ENCODE peak calls at places on chromosome 17, in nine cellular contexts. T, J, M, F, H, E, X, W and U are unnamed samples. For H3K4me1 and H3K9me3, the result is how much of the 10 kb centered on the place peaks cover.

GRCh38 chr17:78977992-78978973 is 1.4 kb downstream of the LGALS3BP start:
- DNase-seq in M (no peak), H (no peak), E (peak), W (no peak), T (no peak), F (peak), X (no peak), J (no peak), U (no peak)

GRCh38 chr17:44353656-44354331 is 8.7 kb downstream of the GRN start:
- DNase-seq in J (no peak), T (no peak), X (peak), H (no peak), M (no peak), E (peak), W (no peak), F (no peak), U (peak)

GRCh38 chr17:56699186-56699895 is 105.8 kb downstream of the NOG start:
- DNase-seq in M (peak), E (peak), H (peak), J (no peak), W (peak), T (no peak), F (no peak), X (peak), U (no peak)

GRCh38 chr17:17665255-17665654 is 16.0 kb upstream of the RAI1 start:
- DNase-seq in T (no peak), E (no peak), F (no peak), W (no peak), H (no peak), X (no peak), M (no peak), J (no peak), U (no peak)

GRCh38 chr17:78722101-78722761 is 59.8 kb downstream of the CYTH1 start:
- DNase-seq in E (no peak), J (peak), W (no peak), M (no peak), X (peak), F (no peak), H (no peak), T (no peak), U (no peak)

GRCh38 chr17:71071041-71071440 is 901.7 kb downstream of the KCNJ2 start:
- DNase-seq in W (no peak), T (no peak), E (no peak), X (no peak), H (no peak), M (no peak), J (no peak), F (no peak), U (no peak)

GRCh38 chr17:56121661-56122060 is 31.6 kb upstream of the ANKFN1 start:
- DNase-seq in H (no peak), W (no peak), X (peak), J (no peak), E (no peak), M (no peak), T (no peak), F (no peak), U (no peak)

GRCh38 chr17:57859601-57860413 is 10.0 kb upstream of the MRPS23 start:
- DNase-seq in J (no peak), T (no peak), F (no peak), E (no peak), W (no peak), M (no peak), H (no peak), X (no peak), U (no peak)

GRCh38 chr17:63774982-63775290 is 966 bp downstream of the DDX42 start:
- DNase-seq in F (no peak), J (peak), E (no peak), X (no peak), M (peak), H (no peak), T (no peak), W (no peak), U (peak)

GRCh38 chr17:65013613-65014391 is 42.7 kb downstream of the GNA13 start:
- DNase-seq in X (no peak), H (no peak), W (no peak), T (no peak), J (no peak), E (no peak), M (no peak), F (peak), U (peak)

GRCh38 chr17:74465378-74466110 is 890 bp upstream of the CD300A start:
- DNase-seq in E (no peak), H (no peak), F (no peak), J (no peak), T (no peak), M (no peak), X (no peak), W (no peak), U (no peak)

GRCh38 chr17:1783834-1784611 is 22.2 kb downstream of the SERPINF1 start:
- DNase-seq in X (peak), W (peak), T (no peak), M (peak), F (no peak), E (peak), J (no peak), H (peak), U (no peak)

GRCh38 chr17:49180998-49181635 is 29.3 kb downstream of the GNGT2 start:
- DNase-seq in W (no peak), X (no peak), T (no peak), M (no peak), F (no peak), H (no peak), E (no peak), J (peak), U (no peak)

GRCh38 chr17:79617304-79617703 is 6.5 kb upstream of the RBFOX3 start:
- DNase-seq in J (no peak), W (no peak), M (no peak), E (no peak), H (no peak), T (no peak), F (no peak), X (no peak), U (no peak)

GRCh38 chr17:10752696-10753095 is 22.9 kb upstream of the TMEM220 start:
- DNase-seq in E (no peak), F (no peak), W (no peak), X (no peak), H (no peak), J (no peak), T (no peak), M (no peak), U (no peak)

GRCh38 chr17:43530303-43531081 is 15.6 kb downstream of the ETV4 start:
- DNase-seq in J (no peak), E (peak), W (no peak), T (no peak), M (peak), H (peak), F (no peak), X (peak), U (no peak)

GRCh38 chr17:27569257-27569722 is 61.7 kb upstream of the LGALS9 start:
- DNase-seq in W (peak), E (peak), H (no peak), M (peak), J (peak), X (peak), F (peak), T (no peak), U (peak)

GRCh38 chr17:20174588-20175265 is 165.6 kb downstream of the SPECC1 start:
- DNase-seq in M (no peak), E (no peak), J (no peak), H (no peak), W (no peak), X (no peak), T (no peak), F (no peak), U (no peak)

GRCh38 chr17:1557355-1558095 is 5.1 kb downstream of the PITPNA start:
- DNase-seq in E (no peak), W (no peak), X (no peak), M (peak), T (no peak), J (no peak), H (no peak), F (no peak), U (no peak)

GRCh38 chr17:68307443-68307842 is 16.1 kb downstream of the ARSG start:
- DNase-seq in F (no peak), W (no peak), T (no peak), E (no peak), H (no peak), X (no peak), J (no peak), M (no peak), U (no peak)

GRCh38 chr17:68305132-68305531 is 13.8 kb downstream of the ARSG start:
- DNase-seq in W (no peak), E (no peak), H (no peak), J (no peak), F (no peak), M (peak), X (no peak), T (no peak), U (no peak)

GRCh38 chr17:68315930-68316329 is 24.6 kb downstream of the ARSG start:
- DNase-seq in J (no peak), M (no peak), T (no peak), W (no peak), X (no peak), F (no peak), E (no peak), H (no peak), U (no peak)

GRCh38 chr17:68314916-68315535 is 23.7 kb downstream of the ARSG start:
- DNase-seq in F (no peak), H (no peak), E (no peak), M (no peak), W (no peak), J (no peak), T (no peak), X (no peak), U (peak)

DNA sequence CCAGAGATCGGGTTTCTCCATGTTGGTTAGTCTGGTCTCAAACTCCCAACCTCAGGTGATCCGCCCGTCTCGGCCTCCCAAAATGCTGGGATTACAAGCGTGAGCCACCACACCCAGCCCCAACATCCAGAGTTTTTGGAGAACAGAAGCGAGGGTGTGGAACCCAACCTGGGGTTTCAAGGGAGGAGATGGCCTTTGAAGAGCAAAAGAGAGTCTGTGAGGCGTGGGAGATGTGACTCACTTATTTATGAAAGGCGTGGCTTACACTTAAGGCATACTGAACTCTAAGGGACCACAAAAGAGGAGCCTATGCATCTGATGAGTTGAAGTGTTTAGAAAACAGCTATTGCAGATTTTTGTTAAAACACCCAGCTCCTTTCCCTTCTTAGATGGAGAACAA is 18.8 kb downstream of the ARSG start:
- DNase-seq in M (no peak), H (no peak), E (no peak), X (no peak), F (peak), T (no peak), J (no peak), W (no peak), U (peak)
- H3K4me1 ChIP-seq in M (under half), H (under half), E (under half), X (under half), F (under half), T (half or more), J (under half), W (under half), U (half or more)

DNA sequence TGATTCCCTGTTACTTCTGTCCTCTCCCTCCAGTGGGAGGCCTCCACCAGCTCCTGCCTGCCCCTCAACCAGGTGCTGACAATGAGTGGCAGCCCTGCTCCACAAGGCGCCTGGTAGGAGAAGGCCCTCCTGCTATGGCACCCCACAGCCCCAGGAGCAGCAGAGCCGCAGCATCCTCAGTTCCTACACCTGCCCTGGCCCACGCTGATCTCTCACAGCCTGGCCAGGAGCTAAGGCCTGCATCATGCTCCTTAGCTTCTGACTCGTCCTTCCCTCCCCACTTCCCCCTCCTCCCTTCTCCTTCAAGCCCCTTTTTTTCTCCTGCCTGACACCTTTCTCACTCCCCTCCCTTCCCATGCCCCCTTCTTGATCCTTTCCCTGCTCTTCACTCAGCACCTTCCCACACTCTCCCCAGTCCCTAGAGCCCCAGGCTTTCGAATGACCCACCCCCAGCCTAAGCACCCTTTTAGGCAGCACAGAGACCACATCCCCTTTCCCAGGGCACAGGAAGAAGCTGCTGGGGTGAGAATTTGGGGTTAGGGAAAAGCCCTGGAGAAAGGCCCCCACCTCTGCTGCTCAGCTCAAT is 6.5 kb downstream of the PROCA1 start:
- DNase-seq in J (no peak), E (no peak), F (no peak), H (no peak), X (no peak), W (no peak), T (no peak), M (no peak), U (no peak)
- H3K27ac ChIP-seq in J (no peak), E (peak), F (no peak), H (no peak), X (no peak), W (no peak), T (no peak), M (no peak), U (no peak)

DNA sequence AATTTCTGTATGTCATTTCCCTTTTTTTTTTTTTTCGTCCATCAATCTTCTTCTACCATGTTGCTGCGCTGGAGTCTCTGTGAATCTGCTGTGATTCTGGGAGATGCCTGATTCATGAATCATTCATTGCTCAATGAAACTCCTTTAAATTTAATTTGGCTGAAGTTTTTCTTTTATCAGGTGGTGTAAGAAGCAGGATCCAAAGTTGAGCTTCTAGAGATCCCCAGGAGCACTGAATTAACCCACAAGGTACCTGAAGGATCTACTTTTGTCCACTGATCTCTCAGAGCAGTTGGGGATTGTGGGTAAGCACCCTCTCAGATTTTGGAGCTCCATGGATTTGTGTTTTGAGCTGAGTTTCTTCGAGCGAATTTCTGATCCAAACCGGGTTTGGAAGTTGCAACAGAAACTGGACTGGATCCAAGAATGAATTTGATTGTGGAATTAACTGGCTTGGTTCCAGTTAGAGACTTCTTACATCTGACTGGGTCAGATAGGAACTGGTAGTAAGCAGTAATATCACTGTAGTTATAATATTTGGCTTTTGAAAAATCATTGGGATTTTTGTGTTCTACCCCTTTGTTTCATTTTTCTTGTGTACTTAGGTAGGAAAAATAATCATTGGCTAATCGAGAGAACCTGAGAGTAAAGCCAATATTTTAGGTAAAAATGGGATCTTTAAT is 447.8 kb upstream of the TOM1L1 start:
- DNase-seq in M (no peak), F (no peak), T (no peak), H (no peak), W (no peak), E (no peak), X (no peak), J (no peak), U (no peak)
- H3K9me3 ChIP-seq in M (under half), F (under half), T (under half), H (under half), W (under half), E (under half), X (under half), J (under half), U (under half)

GRCh38 chr17:12907477-12907876 is 110.3 kb downstream of the ELAC2 start:
- DNase-seq in T (no peak), F (no peak), J (no peak), M (no peak), E (no peak), W (no peak), X (no peak), H (no peak), U (no peak)

GRCh38 chr17:12911241-12911640 is 106.6 kb downstream of the ELAC2 start:
- DNase-seq in E (no peak), T (no peak), F (no peak), J (no peak), X (no peak), M (no peak), W (no peak), H (no peak), U (no peak)

GRCh38 chr17:12909511-12909910 is 108.3 kb downstream of the ELAC2 start:
- DNase-seq in X (no peak), H (no peak), J (no peak), F (no peak), M (no peak), W (no peak), T (no peak), E (peak), U (no peak)

GRCh38 chr17:12909046-12909445 is 108.8 kb downstream of the ELAC2 start:
- DNase-seq in F (no peak), W (no peak), E (no peak), M (no peak), H (no peak), T (no peak), J (no peak), X (no peak), U (no peak)
- H3K4me1 ChIP-seq in F (under half), W (under half), E (under half), M (under half), H (under half), T (under half), J (under half), X (under half), U (under half)

GRCh38 chr17:80835816-80836657 is 155.6 kb upstream of the CHMP6 start:
- DNase-seq in X (no peak), M (no peak), T (no peak), H (no peak), J (no peak), E (no peak), W (no peak), F (no peak), U (no peak)
- H3K27ac ChIP-seq in X (no peak), M (no peak), T (no peak), H (no peak), J (no peak), E (no peak), W (no peak), F (no peak), U (no peak)

GRCh38 chr17:77709594-77709993 is 248.9 kb upstream of the TNRC6C start:
- DNase-seq in F (no peak), X (no peak), T (no peak), J (no peak), H (no peak), E (no peak), W (no peak), M (no peak), U (no peak)

GRCh38 chr17:77707546-77707945 is 251.0 kb upstream of the TNRC6C start:
- DNase-seq in J (no peak), M (no peak), H (no peak), E (no peak), T (no peak), X (no peak), W (no peak), F (no peak), U (no peak)

GRCh38 chr17:77708049-77708448 is 250.5 kb upstream of the TNRC6C start:
- DNase-seq in E (no peak), M (no peak), F (no peak), H (no peak), W (no peak), X (no peak), T (no peak), J (no peak), U (no peak)

GRCh38 chr17:77708936-77709335 is 249.6 kb upstream of the TNRC6C start:
- DNase-seq in W (no peak), E (no peak), X (no peak), H (no peak), F (no peak), M (no peak), J (no peak), T (no peak), U (no peak)

GRCh38 chr17:77706938-77707337 is 251.6 kb upstream of the TNRC6C start:
- DNase-seq in T (no peak), E (no peak), M (no peak), H (no peak), W (no peak), J (no peak), X (no peak), F (no peak), U (no peak)
- H3K9me3 ChIP-seq in T (under half), E (under half), M (under half), H (under half), W (half or more), J (under half), X (under half), F (under half), U (under half)

GRCh38 chr17:82331345-82331939 is 2.1 kb downstream of the SECTM1 start:
- DNase-seq in H (no peak), X (no peak), F (no peak), T (no peak), E (no peak), W (no peak), M (no peak), J (no peak), U (no peak)

GRCh38 chr17:82334622-82335394 is 1.2 kb upstream of the SECTM1 start:
- DNase-seq in J (peak), W (no peak), X (no peak), T (no peak), H (no peak), E (no peak), F (peak), M (peak), U (peak)

GRCh38 chr17:82332669-82333278 is 792 bp downstream of the SECTM1 start:
- DNase-seq in E (no peak), W (peak), J (no peak), X (no peak), F (peak), H (no peak), T (no peak), M (peak), U (peak)

GRCh38 chr17:82334204-82334621 is 647 bp upstream of the SECTM1 start:
- DNase-seq in W (no peak), M (no peak), E (no peak), J (no peak), H (no peak), X (no peak), T (no peak), F (peak), U (peak)

DNA sequence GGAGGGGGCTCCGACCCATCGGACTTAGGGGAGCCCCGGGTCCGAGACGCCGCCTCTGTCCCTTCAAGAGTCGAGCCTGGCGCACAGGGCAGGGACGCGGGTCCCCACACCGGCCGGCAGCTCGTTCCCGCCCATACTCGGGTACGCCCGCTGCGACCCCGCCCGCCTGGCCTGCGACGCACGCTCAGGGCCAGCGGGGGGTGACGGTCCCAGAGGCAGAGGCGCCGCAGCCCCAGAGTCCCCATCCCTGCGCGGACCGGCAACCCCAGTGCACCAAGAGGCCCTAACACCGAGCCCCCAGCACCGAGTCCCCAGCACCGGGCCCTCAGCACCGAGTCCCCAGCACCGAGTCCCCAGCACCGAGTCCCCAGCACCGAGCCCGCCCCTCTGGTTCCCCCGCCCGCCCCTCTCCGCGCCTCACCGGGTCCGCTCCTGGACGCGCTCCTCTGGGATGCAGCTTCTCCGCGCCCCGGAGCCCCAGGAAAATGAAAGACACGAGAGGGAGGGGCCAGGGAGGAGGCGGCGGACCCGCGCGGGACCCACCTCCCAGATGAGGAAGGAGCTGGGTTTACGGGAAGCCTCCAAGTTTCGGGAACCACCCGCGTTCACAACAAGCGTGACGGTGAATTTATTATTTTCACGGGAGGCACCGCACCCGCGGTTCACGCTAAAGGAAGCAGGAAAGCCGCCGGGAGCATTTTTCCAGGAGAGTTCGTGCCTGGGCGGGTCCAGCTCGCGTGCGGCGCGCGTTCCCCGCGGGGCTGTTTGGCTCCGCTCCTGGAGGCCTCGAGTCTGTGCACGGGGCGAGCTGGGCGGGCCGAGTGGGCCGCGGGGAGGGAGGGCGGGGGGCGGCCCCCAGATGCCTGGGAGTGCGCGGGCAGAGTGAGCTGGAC is at the start of gene SECTM1:
- DNase-seq in X (peak), M (no peak), F (peak), J (no peak), W (no peak), H (peak), E (no peak), T (no peak), U (no peak)
- H3K4me1 ChIP-seq in X (under half), M (under half), F (under half), J (under half), W (half or more), H (half or more), E (under half), T (half or more), U (under half)